ENCODE peak calls at places on chromosomes 4 and X, in eight cellular contexts. One of them, this sample, is unnamed.

GRCh38 chr4:60463846-60464502 is 736.2 kb upstream of the ADGRL3 start:
- ATAC-seq in HepG2: peak
- ATAC-seq in stimulated activated naive CD8-positive, alpha-beta T cell treated with anti-CD3 and anti-CD28 coated beads, Interleukin-15, Interleukin-2, amounts not matched to agents 100 U/mL and 50 U/mL, for 24 hours: no peak
- ATAC-seq in left ventricle myocardium superior: no peak
- ATAC-seq in natural killer cell treated with Interleukin-12 subunit alpha and Interleukin-12 subunit beta and Interleukin-15 and Interleukin-18, amount 100 ng/mL, for 72 hours: no peak
- ATAC-seq in omental fat pad: no peak
- ATAC-seq in activated CD8-positive, alpha-beta T cell treated with anti-CD3 and anti-CD28 coated beads for 36 hours: no peak
- ATAC-seq in lower lobe of right lung: no peak
- ATAC-seq in this sample: no peak

GRCh38 chr4:40056722-40057539 is at the start of gene N4BP2:
- ATAC-seq in HepG2: peak
- ATAC-seq in stimulated activated naive CD8-positive, alpha-beta T cell treated with anti-CD3 and anti-CD28 coated beads, Interleukin-15, Interleukin-2, amounts not matched to agents 100 U/mL and 50 U/mL, for 24 hours: peak
- ATAC-seq in left ventricle myocardium superior: peak
- ATAC-seq in natural killer cell treated with Interleukin-12 subunit alpha and Interleukin-12 subunit beta and Interleukin-15 and Interleukin-18, amount 100 ng/mL, for 72 hours: peak
- ATAC-seq in omental fat pad: peak
- ATAC-seq in activated CD8-positive, alpha-beta T cell treated with anti-CD3 and anti-CD28 coated beads for 36 hours: peak
- ATAC-seq in lower lobe of right lung: peak
- ATAC-seq in this sample: peak

GRCh38 chr4:159240690-159241089 is 137.8 kb downstream of the RAPGEF2 start:
- ATAC-seq in HepG2: no peak
- ATAC-seq in stimulated activated naive CD8-positive, alpha-beta T cell treated with anti-CD3 and anti-CD28 coated beads, Interleukin-15, Interleukin-2, amounts not matched to agents 100 U/mL and 50 U/mL, for 24 hours: no peak
- ATAC-seq in left ventricle myocardium superior: peak
- ATAC-seq in natural killer cell treated with Interleukin-12 subunit alpha and Interleukin-12 subunit beta and Interleukin-15 and Interleukin-18, amount 100 ng/mL, for 72 hours: no peak
- ATAC-seq in omental fat pad: peak
- ATAC-seq in activated CD8-positive, alpha-beta T cell treated with anti-CD3 and anti-CD28 coated beads for 36 hours: no peak
- ATAC-seq in lower lobe of right lung: peak
- ATAC-seq in this sample: no peak

GRCh38 chrX:57900961-57901360 is 9.3 kb downstream of the ZXDA start:
- ATAC-seq in HepG2: no peak
- ATAC-seq in stimulated activated naive CD8-positive, alpha-beta T cell treated with anti-CD3 and anti-CD28 coated beads, Interleukin-15, Interleukin-2, amounts not matched to agents 100 U/mL and 50 U/mL, for 24 hours: no peak
- ATAC-seq in left ventricle myocardium superior: peak
- ATAC-seq in natural killer cell treated with Interleukin-12 subunit alpha and Interleukin-12 subunit beta and Interleukin-15 and Interleukin-18, amount 100 ng/mL, for 72 hours: no peak
- ATAC-seq in omental fat pad: peak
- ATAC-seq in activated CD8-positive, alpha-beta T cell treated with anti-CD3 and anti-CD28 coated beads for 36 hours: no peak
- ATAC-seq in lower lobe of right lung: no peak
- ATAC-seq in this sample: no peak

GRCh38 chrX:50913520-50913919 is 3.0 kb downstream of the BMP15 start:
- ATAC-seq in HepG2: no peak
- ATAC-seq in stimulated activated naive CD8-positive, alpha-beta T cell treated with anti-CD3 and anti-CD28 coated beads, Interleukin-15, Interleukin-2, amounts not matched to agents 100 U/mL and 50 U/mL, for 24 hours: no peak
- ATAC-seq in left ventricle myocardium superior: peak
- ATAC-seq in natural killer cell treated with Interleukin-12 subunit alpha and Interleukin-12 subunit beta and Interleukin-15 and Interleukin-18, amount 100 ng/mL, for 72 hours: peak
- ATAC-seq in omental fat pad: no peak
- ATAC-seq in activated CD8-positive, alpha-beta T cell treated with anti-CD3 and anti-CD28 coated beads for 36 hours: no peak
- ATAC-seq in lower lobe of right lung: no peak
- ATAC-seq in this sample: no peak

GRCh38 chrX:45261005-45261404 is 60.3 kb upstream of the DIPK2B start:
- ATAC-seq in HepG2: no peak
- ATAC-seq in stimulated activated naive CD8-positive, alpha-beta T cell treated with anti-CD3 and anti-CD28 coated beads, Interleukin-15, Interleukin-2, amounts not matched to agents 100 U/mL and 50 U/mL, for 24 hours: no peak
- ATAC-seq in left ventricle myocardium superior: no peak
- ATAC-seq in natural killer cell treated with Interleukin-12 subunit alpha and Interleukin-12 subunit beta and Interleukin-15 and Interleukin-18, amount 100 ng/mL, for 72 hours: no peak
- ATAC-seq in omental fat pad: no peak
- ATAC-seq in activated CD8-positive, alpha-beta T cell treated with anti-CD3 and anti-CD28 coated beads for 36 hours: no peak
- ATAC-seq in lower lobe of right lung: no peak
- ATAC-seq in this sample: no peak

GRCh38 chr4:18568600-18568999 is 547.0 kb upstream of the LCORL start:
- ATAC-seq in HepG2: no peak
- ATAC-seq in stimulated activated naive CD8-positive, alpha-beta T cell treated with anti-CD3 and anti-CD28 coated beads, Interleukin-15, Interleukin-2, amounts not matched to agents 100 U/mL and 50 U/mL, for 24 hours: no peak
- ATAC-seq in left ventricle myocardium superior: no peak
- ATAC-seq in natural killer cell treated with Interleukin-12 subunit alpha and Interleukin-12 subunit beta and Interleukin-15 and Interleukin-18, amount 100 ng/mL, for 72 hours: no peak
- ATAC-seq in omental fat pad: no peak
- ATAC-seq in activated CD8-positive, alpha-beta T cell treated with anti-CD3 and anti-CD28 coated beads for 36 hours: no peak
- ATAC-seq in lower lobe of right lung: no peak
- ATAC-seq in this sample: no peak

GRCh38 chr4:15374697-15375096 is 53.1 kb upstream of the C1QTNF7 start:
- ATAC-seq in HepG2: no peak
- ATAC-seq in stimulated activated naive CD8-positive, alpha-beta T cell treated with anti-CD3 and anti-CD28 coated beads, Interleukin-15, Interleukin-2, amounts not matched to agents 100 U/mL and 50 U/mL, for 24 hours: no peak
- ATAC-seq in left ventricle myocardium superior: peak
- ATAC-seq in natural killer cell treated with Interleukin-12 subunit alpha and Interleukin-12 subunit beta and Interleukin-15 and Interleukin-18, amount 100 ng/mL, for 72 hours: no peak
- ATAC-seq in omental fat pad: no peak
- ATAC-seq in activated CD8-positive, alpha-beta T cell treated with anti-CD3 and anti-CD28 coated beads for 36 hours: no peak
- ATAC-seq in lower lobe of right lung: no peak
- ATAC-seq in this sample: no peak

GRCh38 chrX:10079155-10079711 is 77.5 kb upstream of the CLCN4 start:
- ATAC-seq in HepG2: no peak
- ATAC-seq in stimulated activated naive CD8-positive, alpha-beta T cell treated with anti-CD3 and anti-CD28 coated beads, Interleukin-15, Interleukin-2, amounts not matched to agents 100 U/mL and 50 U/mL, for 24 hours: no peak
- ATAC-seq in left ventricle myocardium superior: no peak
- ATAC-seq in natural killer cell treated with Interleukin-12 subunit alpha and Interleukin-12 subunit beta and Interleukin-15 and Interleukin-18, amount 100 ng/mL, for 72 hours: no peak
- ATAC-seq in omental fat pad: no peak
- ATAC-seq in activated CD8-positive, alpha-beta T cell treated with anti-CD3 and anti-CD28 coated beads for 36 hours: no peak
- ATAC-seq in lower lobe of right lung: peak
- ATAC-seq in this sample: no peak

GRCh38 chr4:137421796-137422195 is 110.5 kb downstream of the PCDH18 start:
- ATAC-seq in HepG2: no peak
- ATAC-seq in stimulated activated naive CD8-positive, alpha-beta T cell treated with anti-CD3 and anti-CD28 coated beads, Interleukin-15, Interleukin-2, amounts not matched to agents 100 U/mL and 50 U/mL, for 24 hours: no peak
- ATAC-seq in left ventricle myocardium superior: no peak
- ATAC-seq in natural killer cell treated with Interleukin-12 subunit alpha and Interleukin-12 subunit beta and Interleukin-15 and Interleukin-18, amount 100 ng/mL, for 72 hours: no peak
- ATAC-seq in omental fat pad: no peak
- ATAC-seq in activated CD8-positive, alpha-beta T cell treated with anti-CD3 and anti-CD28 coated beads for 36 hours: no peak
- ATAC-seq in lower lobe of right lung: no peak
- ATAC-seq in this sample: no peak

GRCh38 chrX:110698696-110699095 is 96.9 kb downstream of the CHRDL1 start:
- ATAC-seq in HepG2: no peak
- ATAC-seq in stimulated activated naive CD8-positive, alpha-beta T cell treated with anti-CD3 and anti-CD28 coated beads, Interleukin-15, Interleukin-2, amounts not matched to agents 100 U/mL and 50 U/mL, for 24 hours: no peak
- ATAC-seq in left ventricle myocardium superior: no peak
- ATAC-seq in natural killer cell treated with Interleukin-12 subunit alpha and Interleukin-12 subunit beta and Interleukin-15 and Interleukin-18, amount 100 ng/mL, for 72 hours: no peak
- ATAC-seq in omental fat pad: no peak
- ATAC-seq in activated CD8-positive, alpha-beta T cell treated with anti-CD3 and anti-CD28 coated beads for 36 hours: no peak
- ATAC-seq in lower lobe of right lung: no peak
- ATAC-seq in this sample: no peak

GRCh38 chr4:52052475-52052780 is 1.3 kb downstream of the SPATA18 start:
- ATAC-seq in HepG2: peak
- ATAC-seq in stimulated activated naive CD8-positive, alpha-beta T cell treated with anti-CD3 and anti-CD28 coated beads, Interleukin-15, Interleukin-2, amounts not matched to agents 100 U/mL and 50 U/mL, for 24 hours: no peak
- ATAC-seq in left ventricle myocardium superior: peak
- ATAC-seq in natural killer cell treated with Interleukin-12 subunit alpha and Interleukin-12 subunit beta and Interleukin-15 and Interleukin-18, amount 100 ng/mL, for 72 hours: no peak
- ATAC-seq in omental fat pad: no peak
- ATAC-seq in activated CD8-positive, alpha-beta T cell treated with anti-CD3 and anti-CD28 coated beads for 36 hours: peak
- ATAC-seq in lower lobe of right lung: peak
- ATAC-seq in this sample: no peak

GRCh38 chr4:113657834-113658233 is 103.7 kb downstream of the CAMK2D start:
- ATAC-seq in HepG2: no peak
- ATAC-seq in stimulated activated naive CD8-positive, alpha-beta T cell treated with anti-CD3 and anti-CD28 coated beads, Interleukin-15, Interleukin-2, amounts not matched to agents 100 U/mL and 50 U/mL, for 24 hours: no peak
- ATAC-seq in left ventricle myocardium superior: peak
- ATAC-seq in natural killer cell treated with Interleukin-12 subunit alpha and Interleukin-12 subunit beta and Interleukin-15 and Interleukin-18, amount 100 ng/mL, for 72 hours: no peak
- ATAC-seq in omental fat pad: peak
- ATAC-seq in activated CD8-positive, alpha-beta T cell treated with anti-CD3 and anti-CD28 coated beads for 36 hours: no peak
- ATAC-seq in lower lobe of right lung: no peak
- ATAC-seq in this sample: no peak

GRCh38 chr4:3207531-3208037 is 41.4 kb upstream of the MSANTD1 start:
- ATAC-seq in HepG2: peak
- ATAC-seq in stimulated activated naive CD8-positive, alpha-beta T cell treated with anti-CD3 and anti-CD28 coated beads, Interleukin-15, Interleukin-2, amounts not matched to agents 100 U/mL and 50 U/mL, for 24 hours: no peak
- ATAC-seq in left ventricle myocardium superior: no peak
- ATAC-seq in natural killer cell treated with Interleukin-12 subunit alpha and Interleukin-12 subunit beta and Interleukin-15 and Interleukin-18, amount 100 ng/mL, for 72 hours: no peak
- ATAC-seq in omental fat pad: no peak
- ATAC-seq in activated CD8-positive, alpha-beta T cell treated with anti-CD3 and anti-CD28 coated beads for 36 hours: no peak
- ATAC-seq in lower lobe of right lung: no peak
- ATAC-seq in this sample: no peak

GRCh38 chr4:89898304-89898716 is 3.7 kb downstream of the MMRN1 start:
- ATAC-seq in HepG2: no peak
- ATAC-seq in stimulated activated naive CD8-positive, alpha-beta T cell treated with anti-CD3 and anti-CD28 coated beads, Interleukin-15, Interleukin-2, amounts not matched to agents 100 U/mL and 50 U/mL, for 24 hours: no peak
- ATAC-seq in left ventricle myocardium superior: peak
- ATAC-seq in natural killer cell treated with Interleukin-12 subunit alpha and Interleukin-12 subunit beta and Interleukin-15 and Interleukin-18, amount 100 ng/mL, for 72 hours: peak
- ATAC-seq in omental fat pad: no peak
- ATAC-seq in activated CD8-positive, alpha-beta T cell treated with anti-CD3 and anti-CD28 coated beads for 36 hours: no peak
- ATAC-seq in lower lobe of right lung: peak
- ATAC-seq in this sample: peak